ENCODE peak calls at places on chromosome 2, in ten cellular contexts. Q is caudate nucleus; S is sciatic nerve; G is MCF 10A; F is A549; J is stimulated activated naive CD8-positive, alpha-beta T cell treated with anti-CD3 and anti-CD28 coated beads, Interleukin-15, Interleukin-2, amounts not matched to agents 100 U/mL and 50 U/mL, for 24 hours; X is effector memory CD4-positive, alpha-beta T cell; M is stimulated activated CD4-positive, alpha-beta T cell treated with anti-CD3 and anti-CD28 coated beads, Interleukin-4, amount 100 ng/mL, for 1 hour; R is NCI-H2171 treated with DMSO at 0.1 percent for 48 hours; V is stimulated activated CD8-positive, alpha-beta memory T cell treated with anti-CD3 and anti-CD28 coated beads, Interleukin-12 subunit alpha, Interleukin-12 subunit beta, amount 100 ng/mL, for 1 hour. C is an unnamed sample.

GRCh38 chr2:240138275-240138984 is 2.0 kb downstream of the OTOS start:
- DNase-seq in Q (no peak), S (peak), G (no peak), F (no peak), J (no peak), X (no peak), M (no peak), R (no peak), V (no peak), C (peak)

GRCh38 chr2:105417789-105418475 is 19.1 kb upstream of the FHL2 start:
- DNase-seq in Q (no peak), S (no peak), G (peak), F (no peak), J (no peak), X (no peak), M (no peak), R (no peak), V (no peak), C (no peak)

GRCh38 chr2:239202836-239203235 is 198.0 kb downstream of the HDAC4 start:
- DNase-seq in Q (no peak), S (peak), G (no peak), F (no peak), J (no peak), X (no peak), M (no peak), R (no peak), V (no peak), C (peak)

GRCh38 chr2:96702098-96702785 is 37.6 kb downstream of the LMAN2L start:
- DNase-seq in Q (no peak), S (no peak), G (peak), F (no peak), J (no peak), X (no peak), M (no peak), R (no peak), V (no peak), C (no peak)

GRCh38 chr2:102337012-102337411 is 18.6 kb upstream of the IL18R1 start:
- DNase-seq in Q (no peak), S (no peak), G (peak), F (no peak), J (no peak), X (no peak), M (no peak), R (no peak), V (no peak), C (no peak)

GRCh38 chr2:20051518-20052228 is at the start of gene LAPTM4A:
- DNase-seq in Q (peak), S (peak), G (peak), F (peak), J (peak), X (peak), M (peak), R (peak), V (peak), C (peak)

GRCh38 chr2:2765839-2766495 is 434.9 kb upstream of the MYT1L start:
- DNase-seq in Q (no peak), S (no peak), G (no peak), F (no peak), J (no peak), X (no peak), M (no peak), R (no peak), V (no peak), C (no peak)

GRCh38 chr2:158539176-158539895 is 82.6 kb downstream of the PKP4 start:
- DNase-seq in Q (no peak), S (no peak), G (peak), F (no peak), J (no peak), X (no peak), M (no peak), R (peak), V (no peak), C (no peak)

GRCh38 chr2:227471924-227472264 is at the start of gene AGFG1:
- DNase-seq in Q (peak), S (peak), G (peak), F (peak), J (peak), X (peak), M (peak), R (peak), V (peak), C (peak)

GRCh38 chr2:40230717-40231300 is 221.1 kb downstream of the SLC8A1 start:
- DNase-seq in Q (no peak), S (no peak), G (peak), F (no peak), J (no peak), X (no peak), M (no peak), R (no peak), V (no peak), C (no peak)

GRCh38 chr2:179842498-179843153 is 18.8 kb downstream of the ZNF385B start:
- DNase-seq in Q (no peak), S (no peak), G (no peak), F (no peak), J (peak), X (no peak), M (no peak), R (peak), V (no peak), C (no peak)

GRCh38 chr2:240397924-240398611 is 37.4 kb upstream of the GPC1 start:
- DNase-seq in Q (no peak), S (peak), G (no peak), F (no peak), J (no peak), X (no peak), M (no peak), R (no peak), V (no peak), C (no peak)

GRCh38 chr2:156536534-156536933 is 100.4 kb downstream of the GPD2 start:
- DNase-seq in Q (no peak), S (no peak), G (peak), F (no peak), J (no peak), X (no peak), M (no peak), R (no peak), V (no peak), C (no peak)